ENCODE peak calls at places on chromosome 16, in four cellular contexts. X, P, H and Z are unnamed samples.

GRCh38 chr16:85046957-85047866 is 19.6 kb downstream of the KIAA0513 start:
- DNase-seq in X (peak), P (no peak), H (no peak), Z (no peak)

GRCh38 chr16:88706288-88706964 is at the start of the genes CTU2 and RNF166:
- DNase-seq in X (peak), P (peak), H (peak), Z (peak)

GRCh38 chr16:83903739-83904138 is 4.8 kb downstream of the MLYCD start:
- DNase-seq in X (no peak), P (no peak), H (no peak), Z (no peak)

GRCh38 chr16:17776888-17777287 is 306.1 kb upstream of the XYLT1 start:
- DNase-seq in X (no peak), P (no peak), H (no peak), Z (no peak)

GRCh38 chr16:74372953-74373846 is 2.9 kb upstream of the NPIPB15 start:
- DNase-seq in X (peak), P (no peak), H (no peak), Z (no peak)

GRCh38 chr16:55569025-55569424 is 2.5 kb downstream of the CAPNS2 start:
- DNase-seq in X (no peak), P (no peak), H (no peak), Z (peak)

GRCh38 chr16:21277927-21278706 is at the start of gene CRYM:
- DNase-seq in X (peak), P (peak), H (no peak), Z (peak)

GRCh38 chr16:31344712-31345111 is 10.3 kb upstream of the ITGAX start:
- DNase-seq in X (no peak), P (no peak), H (peak), Z (no peak)

GRCh38 chr16:14351647-14352046 is 278.4 kb downstream of the PARN start:
- DNase-seq in X (no peak), P (no peak), H (no peak), Z (no peak)

GRCh38 chr16:86991679-86992078 is 325.5 kb downstream of the C16orf95 start:
- DNase-seq in X (no peak), P (no peak), H (no peak), Z (no peak)

GRCh38 chr16:80580109-80580832 is 39.5 kb downstream of the DYNLRB2 start:
- DNase-seq in X (no peak), P (peak), H (peak), Z (no peak)

GRCh38 chr16:55543470-55543869 is 23.0 kb upstream of the CAPNS2 start:
- DNase-seq in X (no peak), P (no peak), H (no peak), Z (no peak)

GRCh38 chr16:67311607-67312449 is 14.7 kb downstream of the KCTD19 start:
- DNase-seq in X (peak), P (no peak), H (peak), Z (no peak)

GRCh38 chr16:67378642-67379041 is 14.7 kb downstream of the TPPP3 start:
- DNase-seq in X (no peak), P (no peak), H (no peak), Z (no peak)

GRCh38 chr16:85275533-85276249 is 163.4 kb upstream of the CIBAR2 start:
- DNase-seq in X (peak), P (peak), H (no peak), Z (peak)

GRCh38 chr16:87342504-87342903 is 25.3 kb upstream of the C16orf95 start:
- DNase-seq in X (no peak), P (no peak), H (no peak), Z (no peak)

GRCh38 chr16:67278773-67279295 is 498 bp upstream of the PLEKHG4 start:
- DNase-seq in X (peak), P (peak), H (no peak), Z (peak)

DNA sequence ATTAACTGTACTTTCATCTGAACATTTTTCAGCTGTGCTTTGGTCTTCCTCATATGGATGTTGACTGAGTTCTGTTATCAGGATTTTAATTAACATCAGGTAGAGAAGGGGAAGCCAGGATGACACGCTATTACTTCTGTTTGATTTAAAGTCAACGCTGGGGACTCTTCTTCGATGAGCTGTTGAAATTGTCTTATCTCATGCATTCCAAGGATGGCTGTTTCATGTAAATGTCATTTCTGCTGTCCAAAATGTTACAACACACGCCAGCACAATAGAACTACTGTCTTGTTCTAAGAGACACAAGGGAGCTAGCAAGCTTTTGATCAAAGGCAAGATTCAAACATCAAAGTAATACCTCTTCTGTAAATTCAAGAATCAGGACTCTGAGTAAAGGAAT is 263.2 kb upstream of the CDH5 start:
- DNase-seq in X (no peak), P (no peak), H (no peak), Z (no peak)
- TF ChIP-seq SPI1 in X (no peak), P (no peak), H (no peak), Z (no peak)

DNA sequence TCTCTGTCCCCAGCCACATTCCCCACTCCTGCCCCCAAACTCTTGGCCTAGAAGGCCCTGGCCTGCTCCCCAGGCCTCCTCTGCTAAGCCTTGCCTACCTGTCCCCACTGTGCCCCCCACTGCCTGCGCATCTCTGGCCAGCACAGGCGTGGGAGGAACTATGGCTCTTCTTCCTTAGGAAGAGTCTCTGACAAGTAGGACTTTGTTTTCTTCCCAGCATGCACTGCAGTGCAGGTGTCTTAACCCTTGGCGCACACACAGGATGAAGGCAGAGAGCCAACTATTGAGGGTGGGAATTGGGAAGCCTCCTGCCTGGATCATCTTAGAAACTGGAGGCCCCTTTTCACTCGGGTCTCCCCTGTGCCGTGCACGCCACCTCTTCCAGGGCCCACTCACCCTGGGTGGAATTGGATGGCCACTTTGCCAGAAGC is 3.6 kb downstream of the AMDHD2 start:
- DNase-seq in X (no peak), P (no peak), H (no peak), Z (no peak)
- TF ChIP-seq SPI1 in X (no peak), P (no peak), H (no peak), Z (no peak)

GRCh38 chr16:24045641-24046040 is 209.9 kb downstream of the PRKCB start:
- DNase-seq in X (no peak), P (no peak), H (no peak), Z (no peak)
- TF ChIP-seq SPI1 in X (no peak), P (no peak), H (no peak), Z (no peak)

DNA sequence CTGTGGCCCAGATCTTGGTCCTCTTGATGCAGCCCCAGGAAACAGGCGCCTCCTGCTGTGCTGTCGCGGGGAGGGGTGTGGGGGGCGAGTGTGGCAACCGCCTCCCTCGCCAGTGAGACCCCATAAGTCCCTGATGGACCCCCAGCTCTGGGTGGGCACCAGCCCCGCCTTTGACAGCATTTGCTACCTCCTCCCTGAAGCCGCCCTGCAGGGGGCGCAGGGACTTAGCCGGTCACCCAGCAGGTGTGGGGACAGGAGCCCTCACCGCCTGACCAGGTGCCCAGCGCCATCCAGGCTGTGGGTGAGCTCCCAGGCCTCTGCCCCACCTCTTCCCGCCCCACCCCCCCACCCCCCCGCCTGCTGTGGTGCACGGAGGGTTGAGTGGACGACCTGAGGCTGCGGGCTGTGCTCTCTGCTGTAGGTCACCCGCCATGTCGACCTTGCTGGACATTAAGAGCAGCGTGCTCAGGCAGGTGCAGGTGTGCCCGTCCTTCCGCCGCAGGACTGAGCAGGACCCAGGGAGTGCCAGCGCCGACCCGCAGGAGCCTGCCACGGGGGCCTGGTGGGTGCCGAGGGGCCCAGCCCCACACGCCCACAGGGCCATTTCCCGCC is 4.8 kb downstream of the BAIAP3 start:
- DNase-seq in X (peak), P (no peak), H (no peak), Z (no peak)
- TF ChIP-seq SPI1 in X (no peak), P (no peak), H (no peak), Z (no peak)

GRCh38 chr16:57409065-57409464 is 4.5 kb downstream of the CCL17 start:
- DNase-seq in X (no peak), P (no peak), H (no peak), Z (no peak)

GRCh38 chr16:57412584-57412983 is 8.0 kb downstream of the CCL17 start:
- DNase-seq in X (no peak), P (no peak), H (no peak), Z (no peak)

GRCh38 chr16:57407521-57408353 is 3.2 kb downstream of the CCL17 start:
- DNase-seq in X (no peak), P (no peak), H (no peak), Z (no peak)

GRCh38 chr16:57411362-57411976 is 6.9 kb downstream of the CCL17 start:
- DNase-seq in X (no peak), P (no peak), H (no peak), Z (no peak)

DNA sequence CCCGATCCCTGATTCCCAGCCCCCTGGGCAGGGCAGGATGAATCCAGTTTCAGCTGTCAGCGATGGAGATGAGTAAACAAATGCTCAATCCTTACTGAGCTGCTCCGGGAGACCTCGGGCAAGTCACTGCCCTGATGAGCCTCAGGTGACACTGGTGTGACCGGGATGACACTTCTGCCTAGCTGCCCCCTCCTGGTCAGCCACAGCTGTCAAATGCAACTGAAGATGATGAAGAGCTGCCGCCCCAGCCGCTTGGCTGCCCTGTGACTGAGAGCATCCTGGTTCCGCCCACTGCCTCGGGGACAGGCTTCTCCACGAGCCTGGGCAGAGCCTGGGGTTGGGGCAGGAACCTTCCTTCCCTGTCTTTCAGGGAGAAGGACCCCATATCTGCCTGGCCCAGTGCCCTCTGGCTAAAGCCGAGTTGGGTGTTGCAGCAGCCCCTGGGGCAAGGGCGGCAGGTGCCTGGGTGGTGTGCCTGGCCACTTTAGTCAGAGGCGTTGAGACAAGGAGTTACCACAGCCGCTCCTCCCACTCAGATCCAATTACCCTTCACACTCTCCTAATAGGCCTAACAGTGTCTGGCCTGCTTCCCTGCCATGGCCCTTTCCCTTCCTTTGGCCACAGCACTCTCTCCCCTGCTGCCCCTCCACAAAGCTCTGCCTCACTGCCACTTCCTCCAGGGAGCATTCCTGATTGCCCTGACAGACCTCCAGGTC is 5.5 kb downstream of the CCL17 start:
- DNase-seq in X (peak), P (no peak), H (no peak), Z (no peak)
- TF ChIP-seq SPI1 in X (no peak), P (no peak), H (no peak), Z (no peak)

GRCh38 chr16:2422123-2422867 is 7.0 kb upstream of the CCNF start:
- DNase-seq in X (no peak), P (no peak), H (no peak), Z (no peak)
- TF ChIP-seq SPI1 in X (no peak), P (no peak), H (no peak), Z (no peak)

DNA sequence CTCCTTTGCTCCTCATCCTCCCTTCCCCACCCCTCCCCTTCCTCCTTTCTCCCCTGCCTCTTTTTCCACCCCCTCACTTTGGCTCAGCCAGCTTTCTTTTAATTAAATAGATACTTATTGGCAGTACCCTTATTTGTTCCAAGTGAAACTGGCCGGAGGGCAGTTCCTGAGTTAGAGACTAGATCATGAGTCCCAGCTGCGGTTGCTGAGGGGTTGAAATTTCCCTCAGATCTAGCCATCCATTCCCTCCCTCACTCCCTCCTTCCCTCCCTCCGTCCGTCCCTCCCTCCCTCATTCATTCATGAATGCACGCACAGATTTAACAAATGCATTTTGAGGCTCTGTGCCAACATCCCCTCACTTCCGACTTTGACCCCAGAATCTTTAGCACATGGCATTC is 519.2 kb upstream of the EEF2KMT start:
- DNase-seq in X (no peak), P (no peak), H (no peak), Z (no peak)
- TF ChIP-seq SPI1 in X (no peak), P (no peak), H (no peak), Z (no peak)

GRCh38 chr16:10930755-10931093 is 11.5 kb downstream of the DEXI start:
- DNase-seq in X (no peak), P (no peak), H (no peak), Z (no peak)
- TF ChIP-seq SPI1 in X (no peak), P (no peak), H (no peak), Z (no peak)